ENCODE peak calls at places on chromosomes 7 and 10, in five cellular contexts. G is endothelial cell; N is PC-9; E is CD8-positive, alpha-beta T cell; T is suprapubic skin. U is an unnamed sample.

GRCh38 chr7:135993950-135994349 is 16.8 kb upstream of the MTPN start:
- DNase-seq in T (no peak), G (no peak), N (no peak), E (no peak), U (no peak)

GRCh38 chr10:1747590-1748157 is 10.3 kb upstream of the ADARB2 start:
- DNase-seq in N (no peak), E (no peak), G (no peak), T (no peak), U (no peak)

GRCh38 chr10:52566471-52567246 is 205.9 kb downstream of the MBL2 start:
- DNase-seq in G (peak), T (no peak), N (peak), E (no peak), U (no peak)

GRCh38 chr10:7587865-7588188 is 78.9 kb downstream of the ITIH5 start:
- DNase-seq in E (no peak), G (no peak), N (no peak), T (no peak), U (no peak)

GRCh38 chr7:123712619-123713018 is 36.2 kb downstream of the WASL start:
- DNase-seq in G (no peak), N (no peak), T (no peak), E (no peak), U (no peak)

GRCh38 chr7:1669486-1669951 is 558 bp upstream of the ELFN1 start:
- DNase-seq in E (no peak), N (no peak), T (peak), G (no peak), U (no peak)

GRCh38 chr10:43231523-43232078 is 35.3 kb downstream of the RASGEF1A start:
- DNase-seq in E (no peak), T (peak), N (peak), G (no peak), U (peak)

GRCh38 chr7:19747740-19748339 is 25.6 kb downstream of the TMEM196 start:
- DNase-seq in T (no peak), G (no peak), N (no peak), E (no peak), U (no peak)

GRCh38 chr10:23694921-23695824 is 256.3 kb downstream of the OTUD1 start:
- DNase-seq in N (no peak), G (peak), T (no peak), E (no peak), U (no peak)

GRCh38 chr7:150954986-150955518 is 23.1 kb downstream of the KCNH2 start:
- DNase-seq in T (no peak), E (no peak), G (no peak), N (no peak), U (no peak)

GRCh38 chr7:133060016-133060415 is 21.9 kb downstream of the CHCHD3 start:
- DNase-seq in N (no peak), T (no peak), E (no peak), G (no peak), U (no peak)

GRCh38 chr7:76507723-76508406 is 2.5 kb upstream of the UPK3B start:
- DNase-seq in G (no peak), T (no peak), E (no peak), N (no peak), U (no peak)

GRCh38 chr7:6385909-6386560 is 61.7 kb downstream of the DAGLB start:
- DNase-seq in N (no peak), T (no peak), G (no peak), E (no peak), U (no peak)

GRCh38 chr7:138009350-138009653 is 7.4 kb upstream of the CREB3L2 start:
- DNase-seq in E (no peak), G (no peak), N (no peak), T (no peak), U (no peak)

GRCh38 chr10:63219749-63220148 is 86.6 kb downstream of the NRBF2 start:
- DNase-seq in G (no peak), E (no peak), T (no peak), N (no peak), U (no peak)

GRCh38 chr7:101823086-101823485 is 5.7 kb downstream of the CUX1 start:
- DNase-seq in E (no peak), N (no peak), G (no peak), T (no peak), U (no peak)

GRCh38 chr10:58225654-58226053 is 42.0 kb downstream of the IPMK start:
- DNase-seq in T (no peak), N (no peak), G (no peak), E (no peak), U (no peak)

GRCh38 chr7:42110333-42110732 is 126.7 kb downstream of the GLI3 start:
- DNase-seq in T (no peak), E (no peak), N (no peak), G (no peak), U (no peak)

GRCh38 chr7:101465576-101466196 is 103.0 kb downstream of the COL26A1 start:
- DNase-seq in N (no peak), G (no peak), E (no peak), T (no peak), U (no peak)

GRCh38 chr10:32489158-32489557 is 43.2 kb downstream of the CCDC7 start:
- DNase-seq in T (no peak), E (no peak), G (no peak), N (no peak), U (no peak)

GRCh38 chr7:105643384-105643783 is 62.1 kb upstream of the EFCAB10 start:
- DNase-seq in N (no peak), T (no peak), E (no peak), G (peak), U (no peak)
- TF ChIP-seq CTCF in N (no peak), T (no peak), E (no peak), G (no peak), U (no peak)

GRCh38 chr10:48978318-48978717 is 38.7 kb upstream of the LRRC18 start:
- DNase-seq in T (no peak), N (no peak), E (no peak), G (no peak), U (no peak)

GRCh38 chr10:48985621-48986158 is 46.0 kb upstream of the LRRC18 start:
- DNase-seq in T (no peak), G (no peak), E (no peak), N (no peak), U (no peak)

GRCh38 chr10:48981310-48981907 is 41.8 kb upstream of the LRRC18 start:
- DNase-seq in E (peak), G (peak), T (no peak), N (peak), U (no peak)

GRCh38 chr10:48982584-48982983 is 42.9 kb upstream of the LRRC18 start:
- DNase-seq in E (no peak), N (no peak), G (no peak), T (no peak), U (no peak)

GRCh38 chr10:48983648-48984359 is 44.2 kb upstream of the LRRC18 start:
- DNase-seq in G (no peak), T (no peak), N (no peak), E (no peak), U (no peak)
- TF ChIP-seq CTCF in G (no peak), T (no peak), N (no peak), E (no peak), U (no peak)

GRCh38 chr7:51005074-51005473 is 222.4 kb upstream of the GRB10 start:
- DNase-seq in T (no peak), G (no peak), N (no peak), E (no peak), U (no peak)

GRCh38 chr7:51006483-51007235 is 224.0 kb upstream of the GRB10 start:
- DNase-seq in G (no peak), T (no peak), N (no peak), E (no peak), U (no peak)

DNA sequence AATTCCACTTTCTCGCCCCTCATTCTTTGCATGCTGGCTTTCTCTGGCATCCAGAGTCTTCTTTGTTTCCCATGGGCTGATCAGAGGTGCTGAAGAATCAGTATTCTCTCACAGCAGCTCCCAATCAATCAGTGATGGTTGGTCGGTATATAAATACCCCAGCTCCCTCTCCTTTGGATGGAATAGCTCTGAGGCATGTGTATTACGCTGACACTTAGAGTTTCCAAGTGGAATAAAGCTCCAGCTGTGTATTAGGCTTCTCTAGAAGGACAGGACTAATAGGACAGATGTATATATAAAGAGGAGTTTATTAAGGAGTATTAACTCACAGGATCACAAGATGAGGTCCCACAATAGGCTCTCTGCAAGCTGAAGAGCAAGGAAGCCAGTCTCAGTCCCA is 218.3 kb upstream of the GRB10 start:
- DNase-seq in E (no peak), N (no peak), T (no peak), G (no peak), U (no peak)
- TF ChIP-seq CTCF in E (no peak), N (peak), T (no peak), G (no peak), U (peak)

DNA sequence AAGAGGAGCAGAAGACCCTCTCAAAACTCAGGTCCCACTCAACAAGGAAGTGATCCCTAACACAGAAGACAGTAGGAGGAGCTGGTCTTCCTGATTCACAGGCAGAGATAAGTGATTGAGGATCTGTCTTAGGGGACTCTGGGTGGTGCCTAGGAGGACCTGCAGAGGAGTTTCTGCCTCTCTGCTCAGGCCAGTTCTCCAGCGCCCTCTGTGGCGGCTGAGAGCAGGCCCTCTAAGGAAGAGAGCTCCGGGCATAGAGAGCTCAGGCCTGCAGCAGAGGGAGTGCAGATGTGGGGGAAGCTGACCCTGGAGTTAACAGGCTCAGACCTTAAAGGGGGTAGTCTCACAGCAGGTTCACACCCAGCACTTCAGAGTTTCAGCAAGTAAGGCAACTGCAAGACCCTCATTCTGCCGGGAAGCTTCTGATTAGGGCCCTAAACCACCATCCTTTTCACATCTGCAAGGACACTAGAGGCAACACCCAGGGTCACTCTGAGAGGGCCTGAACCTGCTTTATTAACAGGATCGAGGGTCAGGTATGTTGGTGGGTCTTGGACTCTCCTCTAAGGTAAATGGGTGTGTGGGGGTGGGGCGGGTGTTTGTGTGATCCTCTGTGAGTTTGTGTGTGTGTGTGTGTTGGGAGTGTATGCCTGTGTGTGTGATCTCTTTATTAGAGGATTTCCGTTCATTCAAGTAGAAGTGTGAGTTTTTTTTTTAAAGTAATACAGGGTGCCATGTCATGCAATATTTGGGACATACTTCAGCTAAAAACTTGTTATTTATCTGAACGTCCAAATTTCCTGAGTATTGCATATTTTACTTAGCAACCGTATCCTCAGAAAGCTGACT is 57.6 kb upstream of the TARP start:
- DNase-seq in G (no peak), T (no peak), N (no peak), E (no peak), U (no peak)
- TF ChIP-seq CTCF in G (no peak), T (no peak), N (no peak), E (peak), U (no peak)

GRCh38 chr7:33128631-33128989 is 754 bp upstream of the BBS9 start:
- DNase-seq in G (no peak), E (no peak), N (no peak), T (no peak), U (no peak)

GRCh38 chr7:33129806-33130153 is 416 bp downstream of the BBS9 start:
- DNase-seq in N (no peak), E (no peak), G (no peak), T (no peak), U (no peak)

GRCh38 chr7:33127085-33127484 is 2.3 kb upstream of the BBS9 start:
- DNase-seq in T (no peak), G (no peak), N (no peak), E (no peak), U (no peak)

GRCh38 chr7:33130184-33130583 is 820 bp downstream of the BBS9 start:
- DNase-seq in G (no peak), E (no peak), T (no peak), N (no peak), U (no peak)

GRCh38 chr7:33128990-33129805 is at the start of gene BBS9:
- DNase-seq in T (peak), E (peak), G (peak), N (peak), U (peak)
- TF ChIP-seq CTCF in T (no peak), E (no peak), G (no peak), N (no peak), U (peak)

GRCh38 chr7:82729172-82730030 is 285.8 kb upstream of the CACNA2D1 start:
- DNase-seq in N (no peak), T (no peak), G (peak), E (no peak), U (no peak)
- TF ChIP-seq CTCF in N (peak), T (peak), G (peak), E (peak), U (peak)

GRCh38 chr7:37674534-37674933 is 9.0 kb upstream of the GPR141 start:
- DNase-seq in N (no peak), T (no peak), E (no peak), G (no peak), U (no peak)
- TF ChIP-seq CTCF in N (no peak), T (no peak), E (no peak), G (no peak), U (no peak)

GRCh38 chr7:134845461-134845860 is 66.0 kb downstream of the CALD1 start:
- DNase-seq in N (no peak), G (no peak), E (no peak), T (no peak), U (no peak)
- TF ChIP-seq CTCF in N (peak), G (no peak), E (no peak), T (peak), U (peak)

DNA sequence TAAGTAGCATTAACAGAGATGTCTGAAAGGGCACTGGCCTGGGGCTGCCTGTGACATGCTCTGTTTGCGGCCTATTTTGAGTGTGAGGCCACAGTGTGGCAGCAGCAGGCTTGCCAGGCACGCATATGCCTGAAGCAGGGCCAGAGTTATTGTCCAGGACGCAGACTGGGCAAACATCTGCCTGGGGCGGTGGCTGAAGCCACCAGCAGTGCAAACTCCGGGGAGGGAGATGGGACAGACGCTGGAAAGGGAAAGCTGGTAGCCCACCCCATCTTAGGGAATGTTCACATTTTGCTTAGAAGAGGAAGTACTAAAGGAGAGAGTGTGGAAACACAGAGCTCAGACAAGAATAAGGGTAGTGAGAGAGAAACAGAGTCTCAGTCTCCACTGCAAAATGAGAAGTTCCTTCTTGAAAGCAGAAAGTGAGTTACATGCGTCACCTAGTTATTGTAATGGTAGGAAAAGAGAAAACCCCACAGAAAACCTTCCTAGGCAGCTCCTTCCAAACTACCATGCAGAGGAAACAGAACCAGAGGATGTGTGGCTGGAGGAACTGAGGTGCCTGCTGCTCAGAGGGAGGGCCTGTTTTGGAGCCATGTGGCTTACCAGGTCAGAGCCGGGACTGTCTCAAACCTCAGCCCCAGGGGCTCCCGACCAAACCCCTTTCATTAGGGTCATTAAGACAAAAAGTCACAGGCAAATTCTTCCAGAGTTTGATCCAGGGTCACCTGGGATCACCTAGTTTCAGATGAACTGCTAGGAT is 14.5 kb downstream of the AKR1B1 start:
- DNase-seq in G (no peak), E (no peak), N (no peak), T (no peak), U (no peak)
- TF ChIP-seq CTCF in G (no peak), E (no peak), N (no peak), T (no peak), U (peak)

U was measured in chondrocyte.